ENCODE peak calls at places on chromosomes 6 and 20, in nine cellular contexts. F is heart left ventricle, L is upper lobe of left lung, T is A549, H is body of pancreas, S is Peyer's patch, I is esophagus squamous epithelium, B is tibial nerve, J is H1. Y is an unnamed sample.

GRCh38 chr6:11919771-11920440 is 92.2 kb upstream of the HIVEP1 start:
- DNase-seq in F (no peak), L (no peak), T (no peak), H (no peak), S (no peak), I (no peak), B (no peak), J (no peak), Y (no peak)

GRCh38 chr20:4147319-4147718 is 132.0 kb upstream of the RNF24 start:
- DNase-seq in F (no peak), L (no peak), T (no peak), H (no peak), S (no peak), I (no peak), B (no peak), J (no peak), Y (no peak)

GRCh38 chr6:24768361-24768760 is 6.4 kb upstream of the GMNN start:
- DNase-seq in F (no peak), L (no peak), T (no peak), H (peak), S (no peak), I (no peak), B (no peak), J (no peak), Y (no peak)

GRCh38 chr20:47985092-47985850 is 200.0 kb upstream of the SULF2 start:
- DNase-seq in F (no peak), L (peak), T (peak), H (no peak), S (no peak), I (no peak), B (no peak), J (no peak), Y (no peak)

GRCh38 chr20:11891081-11891826 is 26.4 kb upstream of the BTBD3 start:
- DNase-seq in F (peak), L (peak), T (peak), H (peak), S (peak), I (no peak), B (no peak), J (no peak), Y (peak)

GRCh38 chr6:6131492-6132109 is 124.9 kb upstream of the NRN1 start:
- DNase-seq in F (no peak), L (no peak), T (peak), H (no peak), S (no peak), I (no peak), B (no peak), J (peak), Y (no peak)

GRCh38 chr20:43941476-43942212 is 27.0 kb downstream of the TOX2 start:
- DNase-seq in F (no peak), L (no peak), T (peak), H (no peak), S (peak), I (no peak), B (no peak), J (no peak), Y (no peak)

GRCh38 chr20:34940126-34940525 is 15.5 kb downstream of the GSS start:
- DNase-seq in F (no peak), L (no peak), T (no peak), H (no peak), S (no peak), I (no peak), B (no peak), J (no peak), Y (no peak)

GRCh38 chr6:149746147-149746946 is at the start of gene NUP43:
- DNase-seq in F (peak), L (peak), T (peak), H (peak), S (peak), I (peak), B (peak), J (peak), Y (peak)

GRCh38 chr6:25392372-25392771 is 113.2 kb downstream of the CARMIL1 start:
- DNase-seq in F (no peak), L (no peak), T (no peak), H (no peak), S (no peak), I (no peak), B (no peak), J (no peak), Y (no peak)

GRCh38 chr20:19817017-19817416 is 59.0 kb downstream of the RIN2 start:
- DNase-seq in F (no peak), L (no peak), T (no peak), H (peak), S (no peak), I (no peak), B (no peak), J (no peak), Y (no peak)

GRCh38 chr20:37081717-37082289 is 14.0 kb downstream of the RBL1 start:
- DNase-seq in F (no peak), L (no peak), T (no peak), H (no peak), S (no peak), I (no peak), B (peak), J (no peak), Y (no peak)

GRCh38 chr20:10090588-10091166 is 55.9 kb downstream of the ANKEF1 start:
- DNase-seq in F (peak), L (peak), T (peak), H (peak), S (no peak), I (no peak), B (no peak), J (peak), Y (no peak)

GRCh38 chr6:133837801-133838349 is 51.0 kb upstream of the TCF21 start:
- DNase-seq in F (peak), L (peak), T (peak), H (peak), S (peak), I (no peak), B (no peak), J (peak), Y (no peak)

GRCh38 chr20:61927193-61927825 is 138.4 kb downstream of the TAF4 start:
- DNase-seq in F (peak), L (no peak), T (no peak), H (no peak), S (no peak), I (no peak), B (no peak), J (no peak), Y (no peak)

GRCh38 chr6:101011165-101011564 is 130.0 kb upstream of the ASCC3 start:
- DNase-seq in F (no peak), L (no peak), T (no peak), H (no peak), S (no peak), I (no peak), B (no peak), J (no peak), Y (no peak)

GRCh38 chr20:44054118-44054517 is 132.9 kb downstream of the JPH2 start:
- DNase-seq in F (no peak), L (no peak), T (no peak), H (no peak), S (peak), I (no peak), B (no peak), J (no peak), Y (peak)

GRCh38 chr6:69570126-69570525 is 226.7 kb downstream of the LMBRD1 start:
- DNase-seq in F (no peak), L (no peak), T (no peak), H (no peak), S (no peak), I (no peak), B (no peak), J (no peak), Y (no peak)

GRCh38 chr6:11494786-11495564 is 42.6 kb upstream of the TMEM170B start:
- DNase-seq in F (no peak), L (peak), T (no peak), H (no peak), S (no peak), I (no peak), B (no peak), J (no peak), Y (no peak)

GRCh38 chr6:163620670-163621330 is 206.3 kb downstream of the QKI start:
- DNase-seq in F (no peak), L (no peak), T (no peak), H (no peak), S (no peak), I (no peak), B (no peak), J (no peak), Y (no peak)

GRCh38 chr6:3571206-3571815 is 114.5 kb upstream of the SLC22A23 start:
- DNase-seq in F (no peak), L (no peak), T (no peak), H (no peak), S (no peak), I (no peak), B (no peak), J (no peak), Y (no peak)

GRCh38 chr6:138526822-138527235 is 27.5 kb upstream of the NHSL1 start:
- DNase-seq in F (no peak), L (no peak), T (no peak), H (no peak), S (no peak), I (no peak), B (no peak), J (no peak), Y (no peak)

GRCh38 chr20:53547664-53548239 is 45.9 kb downstream of the ZNF217 start:
- DNase-seq in F (no peak), L (no peak), T (peak), H (peak), S (no peak), I (no peak), B (no peak), J (peak), Y (peak)

GRCh38 chr6:143232849-143233248 is 172.2 kb downstream of the AIG1 start:
- DNase-seq in F (no peak), L (no peak), T (peak), H (no peak), S (no peak), I (no peak), B (no peak), J (no peak), Y (no peak)

GRCh38 chr6:42722497-42722896 is at the start of gene PRPH2:
- DNase-seq in F (no peak), L (no peak), T (no peak), H (no peak), S (no peak), I (no peak), B (no peak), J (no peak), Y (no peak)

GRCh38 chr20:48313346-48313745 is 514.5 kb downstream of the PREX1 start:
- DNase-seq in F (no peak), L (no peak), T (no peak), H (no peak), S (no peak), I (no peak), B (no peak), J (no peak), Y (no peak)

GRCh38 chr6:20213271-20213798 is 1.1 kb upstream of the MBOAT1 start:
- DNase-seq in F (no peak), L (no peak), T (no peak), H (no peak), S (no peak), I (no peak), B (no peak), J (no peak), Y (no peak)

GRCh38 chr20:53087034-53087777 is 115.0 kb downstream of the TSHZ2 start:
- DNase-seq in F (no peak), L (no peak), T (no peak), H (no peak), S (no peak), I (no peak), B (no peak), J (no peak), Y (no peak)

GRCh38 chr20:50615407-50615806 is 75.9 kb downstream of the RIPOR3 start:
- DNase-seq in F (no peak), L (no peak), T (no peak), H (no peak), S (no peak), I (no peak), B (no peak), J (no peak), Y (no peak)

GRCh38 chr6:1713016-1713600 is 103.4 kb downstream of the FOXC1 start:
- DNase-seq in F (no peak), L (no peak), T (no peak), H (no peak), S (no peak), I (no peak), B (no peak), J (no peak), Y (no peak)

GRCh38 chr6:144013486-144013909 is 5.4 kb upstream of the PLAGL1 start:
- DNase-seq in F (peak), L (peak), T (peak), H (peak), S (peak), I (no peak), B (no peak), J (no peak), Y (peak)

GRCh38 chr6:36668601-36669390 is 9.7 kb upstream of the CDKN1A start:
- DNase-seq in F (no peak), L (no peak), T (no peak), H (no peak), S (no peak), I (no peak), B (no peak), J (no peak), Y (no peak)

GRCh38 chr6:36673882-36674281 is 4.6 kb upstream of the CDKN1A start:
- DNase-seq in F (no peak), L (no peak), T (no peak), H (no peak), S (no peak), I (no peak), B (no peak), J (no peak), Y (no peak)

GRCh38 chr6:36670271-36670670 is 8.2 kb upstream of the CDKN1A start:
- DNase-seq in F (no peak), L (no peak), T (no peak), H (no peak), S (no peak), I (no peak), B (no peak), J (no peak), Y (no peak)

GRCh38 chr6:36674942-36675341 is 3.6 kb upstream of the CDKN1A start:
- DNase-seq in F (no peak), L (no peak), T (no peak), H (no peak), S (no peak), I (no peak), B (no peak), J (no peak), Y (no peak)

GRCh38 chr6:36671687-36672375 is 6.7 kb upstream of the CDKN1A start:
- DNase-seq in F (no peak), L (no peak), T (no peak), H (no peak), S (no peak), I (no peak), B (no peak), J (no peak), Y (no peak)
- H3K4me3 ChIP-seq in F (no peak), L (no peak), T (no peak), H (no peak), S (no peak), I (no peak), B (no peak), J (no peak), Y (no peak)

DNA sequence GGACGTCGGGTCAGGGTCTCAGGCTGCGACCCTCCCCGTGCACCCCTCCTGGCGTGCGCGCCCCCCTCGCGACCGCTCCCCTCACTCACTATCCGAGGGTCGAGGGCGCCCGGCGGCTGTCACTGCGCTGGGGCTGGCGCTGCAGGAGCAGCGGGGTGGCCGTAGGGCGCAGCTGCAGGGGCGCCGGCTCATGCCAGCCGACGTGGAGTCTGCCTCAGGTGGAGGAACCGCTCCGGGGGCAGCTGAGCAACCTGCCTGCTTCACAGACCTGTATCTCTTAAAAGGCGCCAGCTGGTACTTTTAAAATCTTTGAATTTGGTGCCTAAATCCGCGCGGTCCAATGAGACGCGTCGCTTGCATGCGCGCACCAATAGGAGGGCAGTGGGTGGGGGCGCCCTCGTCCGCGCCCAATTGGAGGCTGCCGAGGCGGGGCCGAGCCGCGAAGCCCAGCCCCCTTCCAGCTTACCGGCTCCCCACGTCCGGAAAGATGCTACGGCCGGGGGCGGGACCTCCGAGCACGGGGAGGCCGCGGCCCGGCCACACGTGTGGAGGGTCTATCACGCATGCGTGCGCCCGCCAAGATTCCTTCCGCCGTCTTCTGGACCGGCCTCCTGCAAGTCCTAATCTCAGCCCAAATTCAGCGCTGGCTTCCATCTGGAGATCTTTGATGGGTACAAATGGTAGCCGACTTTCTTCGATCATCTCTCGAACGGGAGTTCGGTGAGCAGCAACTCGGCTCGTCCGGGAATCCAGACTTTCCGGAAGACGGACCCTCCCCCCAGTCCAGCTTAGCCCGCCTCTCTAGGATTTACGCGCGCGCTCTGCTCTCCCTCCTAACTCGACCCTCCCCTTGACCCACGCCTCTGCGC is at the start of gene FBXO5:
- DNase-seq in F (peak), L (peak), T (peak), H (peak), S (peak), I (peak), B (peak), J (peak), Y (peak)
- TF ChIP-seq POLR2A in F (no peak), L (no peak), T (peak), H (no peak), S (peak), I (no peak), B (no peak), J (peak), Y (no peak)

DNA sequence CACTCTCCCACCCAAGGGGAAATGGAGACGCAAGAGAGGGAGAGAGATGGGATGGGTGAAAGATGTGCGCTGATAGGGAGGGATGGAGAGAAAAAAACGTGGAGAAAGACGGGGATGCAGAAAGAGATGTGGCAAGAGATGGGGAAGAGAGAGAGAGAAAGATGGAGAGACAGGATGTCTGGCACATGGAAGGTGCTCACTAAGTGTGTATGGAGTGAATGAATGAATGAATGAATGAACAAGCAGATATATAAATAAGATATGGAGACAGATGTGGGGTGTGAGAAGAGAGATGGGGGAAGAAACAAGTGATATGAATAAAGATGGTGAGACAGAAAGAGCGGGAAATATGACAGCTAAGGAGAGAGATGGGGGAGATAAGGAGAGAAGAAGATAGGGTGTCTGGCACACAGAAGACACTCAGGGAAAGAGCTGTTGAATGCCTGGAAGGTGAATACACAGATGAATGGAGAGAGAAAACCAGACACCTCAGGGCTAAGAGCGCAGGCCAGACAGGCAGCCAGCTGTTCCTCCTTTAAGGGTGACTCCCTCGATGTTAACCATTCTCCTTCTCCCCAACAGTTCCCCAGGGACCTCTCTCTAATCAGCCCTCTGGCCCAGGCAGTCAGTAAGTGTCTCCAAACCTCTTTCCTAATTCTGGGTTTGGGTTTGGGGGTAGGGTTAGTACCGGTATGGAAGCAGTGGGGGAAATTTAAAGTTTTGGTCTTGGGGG is 753 bp downstream of the TNF start:
- DNase-seq in F (no peak), L (no peak), T (no peak), H (no peak), S (no peak), I (no peak), B (no peak), J (no peak), Y (no peak)
- H3K4me3 ChIP-seq in F (peak), L (no peak), T (no peak), H (no peak), S (peak), I (peak), B (no peak), J (no peak), Y (peak)

GRCh38 chr6:110180228-110181008 is at the start of gene CDC40:
- DNase-seq in F (peak), L (peak), T (peak), H (peak), S (peak), I (no peak), B (peak), J (no peak), Y (peak)
- TF ChIP-seq POLR2A in F (no peak), L (peak), T (peak), H (no peak), S (peak), I (peak), B (no peak), J (no peak), Y (no peak)

GRCh38 chr6:29829766-29830165 is 2.1 kb downstream of the HLA-G start:
- DNase-seq in F (no peak), L (no peak), T (no peak), H (no peak), S (no peak), I (no peak), B (no peak), J (no peak), Y (no peak)

GRCh38 chr6:29828471-29828797 is 809 bp downstream of the HLA-G start:
- DNase-seq in F (no peak), L (no peak), T (no peak), H (peak), S (no peak), I (no peak), B (no peak), J (no peak), Y (no peak)

GRCh38 chr6:29825848-29826247 is 1.8 kb upstream of the HLA-G start:
- DNase-seq in F (no peak), L (no peak), T (no peak), H (no peak), S (no peak), I (no peak), B (no peak), J (no peak), Y (no peak)

GRCh38 chr6:29826271-29826670 is 1.4 kb upstream of the HLA-G start:
- DNase-seq in F (no peak), L (no peak), T (no peak), H (no peak), S (no peak), I (no peak), B (no peak), J (no peak), Y (no peak)

DNA sequence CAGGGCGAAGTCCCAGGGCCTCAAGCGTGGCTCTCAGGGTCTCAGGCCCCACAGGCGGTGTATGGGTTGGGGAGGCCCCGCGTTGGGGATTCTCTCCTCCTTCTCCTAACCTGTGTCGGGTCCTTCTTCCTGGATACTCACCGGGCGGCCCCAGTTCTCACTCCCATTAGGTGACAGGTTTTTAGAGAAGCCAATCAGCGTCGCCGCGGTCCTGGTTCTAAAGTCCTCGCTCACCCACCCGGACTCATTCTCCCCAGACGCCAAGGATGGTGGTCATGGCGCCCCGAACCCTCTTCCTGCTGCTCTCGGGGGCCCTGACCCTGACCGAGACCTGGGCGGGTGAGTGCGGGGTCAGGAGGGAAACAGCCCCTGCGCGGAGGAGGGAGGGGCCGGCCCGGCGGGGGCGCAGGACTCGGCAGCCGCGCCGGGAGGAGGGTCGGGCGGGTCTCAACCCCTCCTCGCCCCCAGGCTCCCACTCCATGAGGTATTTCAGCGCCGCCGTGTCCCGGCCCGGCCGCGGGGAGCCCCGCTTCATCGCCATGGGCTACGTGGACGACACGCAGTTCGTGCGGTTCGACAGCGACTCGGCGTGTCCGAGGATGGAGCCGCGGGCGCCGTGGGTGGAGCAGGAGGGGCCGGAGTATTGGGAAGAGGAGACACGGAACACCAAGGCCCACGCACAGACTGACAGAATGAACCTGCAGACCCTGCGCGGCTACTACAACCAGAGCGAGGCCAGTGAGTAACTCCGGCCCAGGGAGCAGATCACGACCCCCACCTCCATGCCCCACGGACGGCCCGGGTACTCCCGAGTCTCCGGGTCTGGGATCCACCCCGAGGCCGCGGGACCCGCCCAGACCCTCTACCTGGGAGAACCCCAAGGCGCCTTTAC is at the start of gene HLA-G:
- DNase-seq in F (no peak), L (no peak), T (no peak), H (peak), S (no peak), I (no peak), B (no peak), J (no peak), Y (no peak)
- H3K4me3 ChIP-seq in F (peak), L (no peak), T (no peak), H (no peak), S (peak), I (peak), B (no peak), J (peak), Y (no peak)

GRCh38 chr6:146913842-146914562 is 290.2 kb upstream of the STXBP5 start:
- DNase-seq in F (peak), L (peak), T (peak), H (peak), S (no peak), I (no peak), B (peak), J (peak), Y (peak)
- TF ChIP-seq POLR2A in F (no peak), L (no peak), T (peak), H (no peak), S (no peak), I (no peak), B (no peak), J (no peak), Y (no peak)

Y was measured in breast epithelium.